ENCODE peak calls at places on chromosomes 1 and 21, in six cellular contexts. Z is effector memory CD4-positive, alpha-beta T cell; K is right atrium auricular region; Q is mesendoderm; F is foreskin keratinocyte; H is pancreas. G is an unnamed sample.

GRCh38 chr1:220182656-220183055 is 88.7 kb downstream of the IARS2 start:
- DNase-seq in Z (no peak), K (no peak), Q (no peak), F (no peak), H (no peak), G (no peak)

GRCh38 chr1:15525043-15525958 is 1.3 kb upstream of the CASP9 start:
- DNase-seq in Z (no peak), K (peak), Q (peak), F (no peak), H (no peak), G (peak)

GRCh38 chr1:23651069-23651808 is 40.4 kb upstream of the RPL11 start:
- DNase-seq in Z (no peak), K (peak), Q (peak), F (peak), H (no peak), G (no peak)

GRCh38 chr1:39076127-39076798 is 50.1 kb downstream of the NDUFS5 start:
- DNase-seq in Z (no peak), K (peak), Q (no peak), F (no peak), H (peak), G (no peak)

GRCh38 chr1:87501738-87502137 is 173.1 kb downstream of the LMO4 start:
- DNase-seq in Z (no peak), K (no peak), Q (no peak), F (no peak), H (no peak), G (no peak)

GRCh38 chr1:198681247-198681646 is 42.4 kb downstream of the PTPRC start:
- DNase-seq in Z (no peak), K (no peak), Q (no peak), F (no peak), H (no peak), G (no peak)

GRCh38 chr1:88519156-88519555 is 164.9 kb upstream of the PKN2 start:
- DNase-seq in Z (no peak), K (no peak), Q (peak), F (no peak), H (no peak), G (no peak)

GRCh38 chr1:2554621-2555387 is 1.4 kb upstream of the TNFRSF14 start:
- DNase-seq in Z (no peak), K (no peak), Q (peak), F (no peak), H (peak), G (peak)

GRCh38 chr1:153337980-153338853 is 10.4 kb downstream of the PGLYRP4 start:
- DNase-seq in Z (no peak), K (no peak), Q (no peak), F (no peak), H (no peak), G (no peak)

GRCh38 chr1:33388989-33389771 is 41.7 kb downstream of the PHC2 start:
- DNase-seq in Z (no peak), K (no peak), Q (no peak), F (no peak), H (no peak), G (no peak)

GRCh38 chr1:152878042-152878441 is at the start of gene SMCP:
- DNase-seq in Z (no peak), K (no peak), Q (peak), F (no peak), H (no peak), G (peak)

GRCh38 chr1:25874209-25874608 is 1.3 kb downstream of the PAQR7 start:
- DNase-seq in Z (no peak), K (no peak), Q (no peak), F (no peak), H (no peak), G (no peak)

GRCh38 chr21:42044871-42045495 is 26.1 kb upstream of the UMODL1 start:
- DNase-seq in Z (no peak), K (no peak), Q (no peak), F (no peak), H (no peak), G (no peak)

GRCh38 chr1:29380532-29380931 is 144.2 kb downstream of the PTPRU start:
- DNase-seq in Z (no peak), K (no peak), Q (no peak), F (peak), H (no peak), G (no peak)

GRCh38 chr1:181647314-181648035 is 164.2 kb downstream of the CACNA1E start:
- DNase-seq in Z (no peak), K (no peak), Q (no peak), F (no peak), H (no peak), G (no peak)

GRCh38 chr21:26801524-26801923 is 43.7 kb downstream of the ADAMTS1 start:
- DNase-seq in Z (no peak), K (no peak), Q (no peak), F (no peak), H (no peak), G (no peak)

GRCh38 chr21:38712076-38712475 is 93.7 kb upstream of the ETS2 start:
- DNase-seq in Z (no peak), K (no peak), Q (peak), F (no peak), H (no peak), G (peak)

GRCh38 chr1:161196521-161197451 is 2.1 kb downstream of the ADAMTS4 start:
- DNase-seq in Z (no peak), K (no peak), Q (no peak), F (no peak), H (no peak), G (peak)

GRCh38 chr21:42040411-42041180 is 30.4 kb upstream of the ZBTB21 start:
- DNase-seq in Z (no peak), K (no peak), Q (peak), F (peak), H (no peak), G (no peak)

GRCh38 chr1:84225636-84226035 is 75.9 kb upstream of the SAMD13 start:
- DNase-seq in Z (no peak), K (no peak), Q (peak), F (no peak), H (no peak), G (no peak)

GRCh38 chr1:63679076-63679475 is 85.9 kb downstream of the PGM1 start:
- DNase-seq in Z (no peak), K (no peak), Q (no peak), F (no peak), H (no peak), G (no peak)

GRCh38 chr1:225476100-225476511 is 48.3 kb upstream of the LBR start:
- DNase-seq in Z (no peak), K (peak), Q (no peak), F (no peak), H (no peak), G (peak)

GRCh38 chr1:94417702-94417961 is 557 bp upstream of the ABCD3 start:
- DNase-seq in Z (no peak), K (no peak), Q (peak), F (no peak), H (no peak), G (no peak)

GRCh38 chr1:113040718-113041412 is 32.1 kb upstream of the LRIG2 start:
- DNase-seq in Z (no peak), K (peak), Q (peak), F (no peak), H (no peak), G (no peak)

GRCh38 chr1:19260211-19261138 is 8.9 kb downstream of the MRTO4 start:
- DNase-seq in Z (no peak), K (no peak), Q (no peak), F (no peak), H (no peak), G (no peak)

GRCh38 chr1:153679337-153680119 is 1.0 kb downstream of the NPR1 start:
- DNase-seq in Z (no peak), K (no peak), Q (no peak), F (no peak), H (peak), G (peak)

DNA sequence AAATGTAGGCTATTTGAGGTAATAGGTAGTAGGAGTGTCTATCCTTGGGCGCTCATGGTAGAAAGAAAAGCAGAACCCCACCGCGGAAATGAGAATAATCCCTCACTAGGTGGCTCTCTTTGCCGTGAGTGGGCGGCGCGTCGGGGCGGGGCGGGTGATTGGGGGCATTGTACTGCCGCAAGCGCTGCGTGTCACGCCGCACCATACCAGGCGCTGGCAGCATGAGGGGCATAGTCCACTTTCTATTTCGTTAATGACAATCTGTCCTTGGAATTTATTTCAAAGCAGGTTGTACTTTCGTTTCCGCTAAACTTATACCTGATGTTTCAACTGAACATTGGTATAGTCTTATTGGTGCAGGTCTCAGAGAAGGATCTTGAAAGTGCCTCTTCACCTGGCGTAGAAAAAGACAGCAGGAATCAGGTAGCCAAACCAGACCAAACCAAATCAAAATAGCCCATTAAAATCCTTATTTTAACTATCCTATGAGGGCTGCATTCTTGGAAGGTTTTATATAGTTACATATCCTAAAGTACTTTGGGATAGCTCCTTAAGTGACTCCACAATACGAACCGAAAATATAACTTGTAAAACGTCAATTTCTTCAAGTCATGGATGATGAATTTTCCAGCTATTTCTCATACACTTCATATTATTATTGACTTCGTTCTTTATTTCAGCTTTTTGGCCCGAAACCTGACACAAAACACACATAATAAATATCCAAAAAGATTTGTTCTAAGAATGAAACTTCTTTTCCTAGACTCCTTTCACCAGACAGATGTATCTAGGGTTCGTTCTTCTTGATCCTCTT is 1.9 kb upstream of the SMG7 start:
- DNase-seq in Z (peak), K (peak), Q (peak), F (peak), H (peak), G (peak)
- H3K27ac ChIP-seq in Z (peak), K (peak), Q (no peak), F (peak), H (peak), G (peak)

DNA sequence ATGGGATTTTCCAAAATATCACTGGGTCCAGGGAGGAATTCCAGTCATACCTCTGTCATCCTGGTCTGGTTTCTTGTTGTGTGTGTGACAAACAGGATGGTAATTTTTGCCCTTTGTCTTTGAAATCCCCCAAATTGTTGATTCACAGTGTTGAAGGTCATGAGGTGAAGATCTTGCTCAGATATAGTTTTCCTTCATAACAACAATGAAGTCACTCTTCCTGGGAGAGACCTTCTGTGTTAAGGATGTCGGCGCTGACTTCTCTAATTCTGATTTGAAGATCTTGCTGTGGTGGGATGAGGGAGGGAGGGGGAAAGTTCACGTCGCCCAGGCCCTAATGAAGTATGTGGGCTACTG is 32.2 kb upstream of the MPZL1 start:
- DNase-seq in Z (no peak), K (no peak), Q (peak), F (no peak), H (no peak), G (no peak)
- H3K27ac ChIP-seq in Z (no peak), K (no peak), Q (no peak), F (no peak), H (no peak), G (no peak)

GRCh38 chr1:172252925-172253324 is 167.6 kb upstream of the C1orf105 start:
- DNase-seq in Z (no peak), K (no peak), Q (no peak), F (no peak), H (no peak), G (no peak)

GRCh38 chr1:172252296-172252695 is 168.2 kb upstream of the C1orf105 start:
- DNase-seq in Z (no peak), K (no peak), Q (no peak), F (no peak), H (no peak), G (no peak)

GRCh38 chr1:172254521-172255222 is 165.8 kb upstream of the C1orf105 start:
- DNase-seq in Z (no peak), K (no peak), Q (peak), F (peak), H (no peak), G (no peak)

GRCh38 chr1:172255223-172255560 is 165.3 kb upstream of the C1orf105 start:
- DNase-seq in Z (no peak), K (no peak), Q (peak), F (no peak), H (no peak), G (no peak)
- H3K27ac ChIP-seq in Z (no peak), K (no peak), Q (no peak), F (peak), H (no peak), G (no peak)

DNA sequence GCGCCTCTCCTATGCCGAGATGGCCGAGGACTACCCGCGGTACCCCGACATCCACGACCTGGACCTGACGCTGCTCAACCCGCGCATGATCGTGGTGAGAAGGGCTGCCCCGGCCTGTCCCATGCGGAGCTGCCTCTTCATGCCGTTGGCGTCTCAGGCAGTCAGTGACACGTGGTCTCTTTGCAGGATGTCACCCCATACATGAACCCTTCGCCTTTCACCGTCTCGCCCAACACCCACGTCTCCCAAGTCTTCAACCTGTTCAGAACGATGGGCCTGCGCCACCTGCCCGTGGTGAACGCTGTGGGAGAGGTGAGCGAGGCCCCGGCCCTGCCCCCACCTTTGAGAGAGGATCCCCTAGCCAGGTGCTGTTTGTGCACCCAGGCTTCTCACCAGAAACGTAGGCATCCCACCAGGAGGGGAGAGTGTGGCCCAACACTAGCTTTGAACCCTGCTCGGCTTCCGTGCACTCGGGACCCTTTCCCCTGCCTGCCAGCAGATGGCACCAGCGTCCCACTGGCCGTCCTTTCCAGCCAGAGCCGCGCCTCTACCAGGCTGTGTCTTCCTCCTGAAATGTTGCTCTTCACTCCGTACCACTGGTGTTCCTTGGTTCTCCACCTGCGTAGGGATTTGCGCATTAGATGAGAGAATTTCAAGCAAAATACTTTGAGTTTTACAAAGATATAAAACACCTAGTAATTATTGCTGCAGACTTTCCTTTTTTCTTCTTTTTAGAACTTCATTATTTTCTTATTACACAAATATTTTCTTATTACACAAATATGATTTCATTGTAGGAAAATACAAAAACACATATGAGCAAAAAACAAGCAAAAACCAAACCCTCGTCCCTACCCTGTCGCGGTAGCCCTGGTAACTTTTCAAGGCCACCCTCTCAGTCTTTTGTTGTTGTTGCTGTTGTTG is 9.0 kb downstream of the NPPA start:
- DNase-seq in Z (peak), K (no peak), Q (peak), F (no peak), H (peak), G (peak)
- H3K27ac ChIP-seq in Z (no peak), K (peak), Q (no peak), F (no peak), H (no peak), G (no peak)

DNA sequence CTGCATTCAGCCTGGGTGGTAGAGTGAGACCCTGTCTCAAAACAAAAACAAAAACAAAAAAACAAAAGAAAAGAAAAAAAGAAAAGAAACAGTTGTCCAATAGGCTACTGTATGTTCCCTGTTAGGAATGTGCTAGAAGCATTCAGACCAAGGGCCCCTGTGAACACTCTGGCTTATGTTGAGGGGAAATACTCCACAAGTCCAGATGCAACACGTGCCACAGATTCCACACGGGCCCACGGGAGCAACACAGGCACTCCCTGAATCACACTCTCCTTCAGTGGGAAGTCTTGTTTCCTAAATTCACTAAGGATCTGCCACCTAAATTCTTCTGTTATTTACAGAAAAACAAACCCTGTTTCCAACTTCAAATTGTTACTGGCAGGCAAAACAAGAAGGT is 291.1 kb downstream of the PCP4 start:
- DNase-seq in Z (no peak), K (no peak), Q (no peak), F (no peak), H (no peak), G (no peak)
- H3K27ac ChIP-seq in Z (no peak), K (no peak), Q (no peak), F (no peak), H (no peak), G (no peak)

GRCh38 chr1:68149110-68149798 is 83.1 kb downstream of the WLS start:
- DNase-seq in Z (no peak), K (no peak), Q (no peak), F (no peak), H (no peak), G (no peak)
- H3K27ac ChIP-seq in Z (no peak), K (peak), Q (no peak), F (no peak), H (no peak), G (no peak)

GRCh38 chr1:146021622-146022402 is at the start of gene HJV:
- DNase-seq in Z (no peak), K (no peak), Q (no peak), F (no peak), H (no peak), G (no peak)
- H3K27ac ChIP-seq in Z (no peak), K (peak), Q (no peak), F (no peak), H (no peak), G (no peak)

GRCh38 chr1:193462629-193463320 is 276.4 kb upstream of the B3GALT2 start:
- DNase-seq in Z (no peak), K (no peak), Q (peak), F (peak), H (no peak), G (no peak)
- H3K27ac ChIP-seq in Z (peak), K (no peak), Q (no peak), F (no peak), H (no peak), G (no peak)